ENCODE peak calls at places on chromosomes 16 and 17, in ten cellular contexts. T is fibroblast of lung; L is HCT116; C is CD8-positive, alpha-beta T cell; S is lung; W is A549; P is thoracic aorta; Y is Peyer's patch; H is CD8-positive, alpha-beta memory T cell; R is adrenal gland. Q is an unnamed sample.

GRCh38 chr16:7246578-7246977 is 86.1 kb upstream of the RBFOX1 start:
- DNase-seq in T (no peak), W (no peak), S (no peak), C (no peak), P (no peak), Y (no peak), H (no peak), R (no peak), L (no peak), Q (no peak)

GRCh38 chr16:57235128-57236092 is 9.6 kb upstream of the ARL2BP start:
- DNase-seq in S (no peak), H (no peak), R (no peak), P (no peak), L (no peak), T (peak; percentile 44), W (no peak), C (no peak), Y (no peak), Q (no peak)

GRCh38 chr16:65388592-65388991 is 266.7 kb upstream of the CDH11 start:
- DNase-seq in W (no peak), H (no peak), P (no peak), S (no peak), T (peak; percentile 80), R (no peak), L (no peak), Y (no peak), C (no peak), Q (no peak)

GRCh38 chr16:4900750-4901149 is 36.2 kb downstream of the PPL start:
- DNase-seq in T (no peak), W (no peak), Y (no peak), R (no peak), L (no peak), H (no peak), P (no peak), S (no peak), C (no peak), Q (no peak)

GRCh38 chr16:57169327-57169726 is 16.5 kb downstream of the PSME3IP1 start:
- DNase-seq in W (no peak), S (no peak), R (no peak), C (no peak), T (no peak), Y (no peak), L (no peak), H (no peak), P (no peak), Q (no peak)

GRCh38 chr16:84845496-84846002 is 25.8 kb downstream of the CRISPLD2 start:
- DNase-seq in C (no peak), L (no peak), Y (no peak), H (no peak), R (no peak), T (no peak), W (no peak), S (no peak), P (no peak), Q (no peak)

GRCh38 chr17:39791296-39791992 is 53.7 kb downstream of the GRB7 start:
- DNase-seq in R (no peak), H (peak; percentile 55), Y (no peak), P (no peak), T (no peak), C (no peak), W (no peak), S (no peak), L (no peak), Q (no peak)

GRCh38 chr17:50608700-50609375 is 25.8 kb upstream of the ABCC3 start:
- DNase-seq in H (no peak), S (no peak), R (no peak), L (no peak), C (no peak), T (no peak), Y (no peak), P (no peak), W (no peak), Q (no peak)

GRCh38 chr17:65220732-65221131 is 83.6 kb downstream of the RGS9 start:
- DNase-seq in S (no peak), H (no peak), P (no peak), C (no peak), W (no peak), R (no peak), Y (no peak), T (no peak), L (peak; percentile 23), Q (no peak)

GRCh38 chr17:82950525-82951102 is 110.8 kb upstream of the ZNF750 start:
- DNase-seq in Y (peak; percentile 10), H (no peak), P (no peak), W (no peak), S (no peak), R (no peak), C (no peak), L (no peak), T (no peak), Q (no peak)

GRCh38 chr16:75107505-75107904 is 9.1 kb downstream of the LDHD start:
- DNase-seq in T (no peak), S (no peak), L (no peak), W (no peak), C (no peak), R (no peak), H (no peak), Y (no peak), P (no peak), Q (no peak)

GRCh38 chr16:67886387-67886786 is 1.7 kb downstream of the NRN1L start:
- DNase-seq in C (no peak), W (no peak), S (peak; percentile 59), P (no peak), T (no peak), R (no peak), H (no peak), Y (no peak), L (no peak), Q (no peak)

GRCh38 chr17:52150935-52151334 is 7.6 kb downstream of the CA10 start:
- DNase-seq in R (no peak), T (no peak), P (no peak), C (no peak), L (no peak), W (no peak), S (no peak), H (no peak), Y (no peak), Q (no peak)

GRCh38 chr16:4765511-4766474 is 1.2 kb downstream of the ZNF500 start:
- DNase-seq in T (no peak), P (no peak), Y (no peak), C (no peak), H (no peak), L (no peak), R (no peak), S (no peak), W (no peak), Q (no peak)

GRCh38 chr16:86576591-86577313 is 1.6 kb upstream of the FOXL1 start:
- DNase-seq in T (peak; percentile 53), Y (no peak), W (no peak), S (no peak), R (no peak), L (no peak), H (no peak), P (no peak), C (no peak), Q (no peak)

GRCh38 chr16:11160676-11161115 is 95.3 kb downstream of the SOCS1 start:
- DNase-seq in P (no peak), C (no peak), T (no peak), R (no peak), S (no peak), H (no peak), Y (no peak), W (no peak), L (no peak), Q (no peak)
- H3K27ac ChIP-seq in P (peak overlapping the region; percentile 87), C (no peak overlapping the region), T (no peak overlapping the region), R (no peak overlapping the region), S (no peak overlapping the region), H (no peak overlapping the region), Y (no peak overlapping the region), W (no peak overlapping the region), L (no peak overlapping the region), Q (no peak overlapping the region)

DNA sequence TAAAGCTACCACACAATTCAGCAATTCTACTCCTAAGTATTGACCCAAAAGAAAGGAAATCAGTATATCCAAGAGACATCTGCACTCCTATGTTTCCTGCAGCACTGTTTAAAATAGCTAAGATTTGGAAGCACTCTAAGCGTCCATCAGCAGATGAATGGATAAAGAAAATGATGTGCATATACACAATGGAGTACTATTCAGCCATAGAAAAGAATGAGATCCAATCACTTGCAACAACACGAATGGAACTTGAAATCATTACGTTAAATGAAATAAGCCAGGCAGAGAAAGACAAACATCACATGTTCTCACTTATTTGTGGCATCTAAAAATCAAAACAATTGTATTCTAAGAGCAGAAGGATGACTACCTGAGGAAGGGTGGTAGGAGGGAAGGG is 1.5 kb downstream of the SLFN11 start:
- DNase-seq in H (no peak), T (no peak), L (no peak), Y (no peak), C (no peak), W (no peak), R (no peak), S (no peak), P (no peak), Q (no peak)
- H3K4me3 ChIP-seq in H (no peak overlapping the region), T (peak overlapping the region; percentile 88), L (no peak overlapping the region), Y (no peak overlapping the region), C (no peak overlapping the region), W (no peak overlapping the region), R (no peak overlapping the region), S (no peak overlapping the region), P (peak overlapping the region; percentile 5), Q (no peak overlapping the region)

GRCh38 chr16:3135120-3135715 is 389 bp downstream of the ZNF213 start:
- DNase-seq in Y (no peak), H (no peak), C (no peak), R (no peak), P (no peak), L (no peak), S (no peak), T (peak; percentile 23), W (no peak), Q (no peak)
- H3K27ac ChIP-seq in Y (peak overlapping the region; percentile 91), H (peak overlapping the region; percentile 81), C (peak overlapping the region; percentile 62), R (peak overlapping the region; percentile 94), P (peak overlapping the region; percentile 76), L (peak overlapping the region; percentile 92), S (peak overlapping the region; percentile 83), T (peak overlapping the region; percentile 89), W (peak overlapping the region; percentile 87), Q (peak overlapping the region; percentile 93)

GRCh38 chr17:3968017-3968416 is 3.8 kb upstream of the ATP2A3 start:
- DNase-seq in R (no peak), C (no peak), Y (no peak), T (no peak), W (no peak), P (no peak), S (no peak), L (no peak), H (no peak), Q (no peak)

GRCh38 chr17:3963214-3964201 is 729 bp downstream of the ATP2A3 start:
- DNase-seq in S (no peak), R (no peak), C (peak; percentile 87), P (no peak), T (no peak), Y (peak; percentile 95), L (no peak), H (peak; percentile 85), W (no peak), Q (peak; percentile 64)

GRCh38 chr17:3966720-3967363 is 2.6 kb upstream of the ATP2A3 start:
- DNase-seq in C (no peak), L (no peak), W (no peak), S (no peak), T (no peak), Y (peak; percentile 82), H (no peak), P (no peak), R (no peak), Q (peak; percentile 91)

GRCh38 chr17:3964203-3965122 is at the start of gene ATP2A3:
- DNase-seq in S (no peak), R (no peak), W (no peak), P (no peak), L (no peak), C (peak; percentile 83), T (no peak), Y (peak; percentile 82), H (peak; percentile 71), Q (peak; percentile 84)

GRCh38 chr17:3965123-3965800 is 1.0 kb upstream of the ATP2A3 start:
- DNase-seq in H (peak; percentile 70), P (no peak), W (peak; percentile 83), T (peak; percentile 36), C (peak; percentile 79), Y (peak; percentile 92), S (peak; percentile 81), L (peak; percentile 22), R (no peak), Q (peak; percentile 94)
- H3K4me3 ChIP-seq in H (peak overlapping the region; percentile 78), P (peak overlapping the region; percentile 84), W (peak overlapping the region; percentile 55), T (no peak overlapping the region), C (peak overlapping the region; percentile 83), Y (peak overlapping the region; percentile 78), S (no peak overlapping the region), L (peak overlapping the region; percentile 53), R (no peak overlapping the region), Q (peak overlapping the region; percentile 76)

Q was measured in colonic mucosa.